ENCODE peak calls at places on chromosomes 16 and 17, in seven cellular contexts. T, J, X, K, U, I and Y are unnamed samples.

GRCh38 chr16:74949309-74949708 is 35.6 kb downstream of the WDR59 start:
- DNase-seq in I (no peak), U (no peak), X (no peak), K (no peak), T (no peak), J (no peak), Y (no peak)

GRCh38 chr17:73912360-73912746 is 268.1 kb upstream of the SDK2 start:
- DNase-seq in K (no peak), X (no peak), J (no peak), U (no peak), I (no peak), T (no peak), Y (no peak)

GRCh38 chr16:58578642-58579041 is 51.0 kb downstream of the CNOT1 start:
- DNase-seq in I (no peak), K (no peak), T (no peak), X (no peak), J (no peak), U (no peak), Y (no peak)

GRCh38 chr16:19044781-19045180 is 22.6 kb upstream of the COQ7 start:
- DNase-seq in I (no peak), J (no peak), U (no peak), X (no peak), T (no peak), K (no peak), Y (peak; percentile 28)

GRCh38 chr16:20944861-20945390 is 44.4 kb downstream of the LYRM1 start:
- DNase-seq in K (no peak), T (peak; percentile 9), I (no peak), X (no peak), J (no peak), U (no peak), Y (peak; percentile 31)

GRCh38 chr16:72443809-72444208 is 271.9 kb upstream of the PMFBP1 start:
- DNase-seq in J (no peak), X (no peak), K (no peak), U (no peak), T (no peak), I (no peak), Y (peak; percentile 43)

GRCh38 chr17:79137015-79137770 is 62.6 kb downstream of the ENGASE start:
- DNase-seq in J (peak; percentile 65), I (no peak), X (no peak), U (no peak), K (no peak), T (no peak), Y (no peak)

GRCh38 chr16:85465328-85466307 is 147.5 kb upstream of the GSE1 start:
- DNase-seq in K (no peak), T (no peak), U (no peak), I (peak; percentile 94), X (no peak), J (no peak), Y (peak; percentile 83)

GRCh38 chr16:660459-661183 is 7.3 kb upstream of the RHOT2 start:
- DNase-seq in U (peak; percentile 94), X (peak; percentile 91), J (peak; percentile 93), T (peak; percentile 74), I (peak; percentile 96), K (peak; percentile 97), Y (peak; percentile 91)

GRCh38 chr17:29581583-29582253 is 7.7 kb downstream of the GIT1 start:
- DNase-seq in I (no peak), U (no peak), X (no peak), K (no peak), J (no peak), T (no peak), Y (no peak)

GRCh38 chr16:85878875-85879274 is 20.1 kb upstream of the IRF8 start:
- DNase-seq in J (no peak), U (no peak), I (no peak), K (no peak), X (no peak), T (no peak), Y (peak; percentile 57)

GRCh38 chr17:48037924-48038323 is 327 bp upstream of the COPZ2 start:
- DNase-seq in U (no peak), T (no peak), I (no peak), X (no peak), K (no peak), J (no peak), Y (no peak)

GRCh38 chr17:48031966-48032365 is 5.6 kb downstream of the COPZ2 start:
- DNase-seq in U (no peak), X (no peak), K (no peak), J (peak; percentile 69), T (no peak), I (no peak), Y (no peak)

GRCh38 chr17:48036693-48037035 is 933 bp downstream of the COPZ2 start:
- DNase-seq in X (no peak), J (no peak), K (no peak), U (no peak), T (no peak), I (no peak), Y (no peak)

GRCh38 chr17:48038687-48039086 is 1.1 kb upstream of the COPZ2 start:
- DNase-seq in X (no peak), K (no peak), U (no peak), I (no peak), J (no peak), T (no peak), Y (no peak)

DNA sequence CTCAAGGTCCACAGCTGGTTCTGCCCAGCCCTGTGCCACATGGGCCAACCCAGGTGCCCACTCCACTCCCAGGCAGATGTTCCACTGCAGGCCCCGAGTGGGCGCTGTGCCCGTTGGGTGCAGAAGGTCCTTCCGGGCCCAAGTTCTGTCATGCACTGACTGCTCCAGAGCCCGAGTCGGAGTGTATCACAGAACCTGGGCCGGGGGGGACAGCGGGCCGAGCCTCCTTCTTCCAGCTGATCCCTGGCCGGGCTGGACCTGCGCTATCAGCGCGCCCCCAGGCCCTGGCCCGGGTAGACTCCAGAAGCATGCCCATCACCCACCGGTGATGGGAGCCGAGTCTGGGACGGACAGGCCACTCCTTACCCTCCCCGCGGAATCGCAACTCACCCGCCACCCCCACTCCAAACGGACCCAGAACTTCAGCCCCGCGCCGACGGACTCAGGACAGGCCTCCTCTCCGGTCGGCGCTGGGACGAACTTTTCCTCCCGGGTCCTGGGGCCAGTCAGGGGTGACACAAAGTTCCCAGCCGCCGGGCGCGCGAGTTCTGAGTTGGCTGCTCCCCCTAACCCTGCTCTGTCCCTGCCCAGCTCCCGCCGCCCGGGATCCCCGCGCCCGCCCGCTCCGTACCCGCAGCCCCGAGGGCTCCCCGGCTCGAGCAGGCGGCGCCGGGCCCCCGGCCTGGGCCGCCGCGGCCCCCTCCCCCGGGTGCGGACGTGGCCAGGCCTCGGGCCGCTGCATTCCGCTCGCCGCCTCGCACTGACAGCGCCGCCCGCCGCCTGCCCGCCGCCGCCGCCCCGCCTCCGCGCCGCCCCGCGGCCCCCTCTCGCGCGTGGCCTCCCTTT is at the start of gene COPZ2:
- DNase-seq in J (no peak), T (peak; percentile 61), I (peak; percentile 57), U (peak; percentile 42), X (peak; percentile 69), K (no peak), Y (peak; percentile 57)
- TF ChIP-seq CTCF in J (no peak), T (peak; percentile 72), I (peak; percentile 63), U (no peak), X (peak; percentile 63), K (peak; percentile 37), Y (peak; percentile 46)

DNA sequence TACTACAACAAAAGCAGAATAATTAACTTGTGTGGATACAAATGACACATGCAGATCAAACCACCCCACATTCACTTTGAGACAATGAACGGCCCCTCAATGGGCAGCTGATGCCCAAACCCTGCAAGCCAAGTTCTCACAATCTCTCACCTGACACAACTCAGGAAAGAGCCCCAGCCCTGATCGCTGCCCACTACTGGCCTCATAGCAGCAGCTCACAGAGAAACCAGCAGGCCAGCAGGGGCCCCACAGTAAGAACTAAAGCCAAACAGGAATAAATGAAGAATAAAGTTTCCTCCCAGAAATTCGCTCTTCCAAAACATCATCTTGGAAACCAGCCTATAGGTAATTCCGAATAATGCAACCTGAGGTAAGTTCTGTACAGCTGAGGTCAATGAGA is 7.7 kb downstream of the AKTIP start:
- DNase-seq in T (no peak), X (no peak), K (peak; percentile 55), U (no peak), I (no peak), J (no peak), Y (no peak)
- TF ChIP-seq CTCF in T (no peak), X (no peak), K (no peak), U (no peak), I (no peak), J (peak; percentile 42), Y (no peak)

DNA sequence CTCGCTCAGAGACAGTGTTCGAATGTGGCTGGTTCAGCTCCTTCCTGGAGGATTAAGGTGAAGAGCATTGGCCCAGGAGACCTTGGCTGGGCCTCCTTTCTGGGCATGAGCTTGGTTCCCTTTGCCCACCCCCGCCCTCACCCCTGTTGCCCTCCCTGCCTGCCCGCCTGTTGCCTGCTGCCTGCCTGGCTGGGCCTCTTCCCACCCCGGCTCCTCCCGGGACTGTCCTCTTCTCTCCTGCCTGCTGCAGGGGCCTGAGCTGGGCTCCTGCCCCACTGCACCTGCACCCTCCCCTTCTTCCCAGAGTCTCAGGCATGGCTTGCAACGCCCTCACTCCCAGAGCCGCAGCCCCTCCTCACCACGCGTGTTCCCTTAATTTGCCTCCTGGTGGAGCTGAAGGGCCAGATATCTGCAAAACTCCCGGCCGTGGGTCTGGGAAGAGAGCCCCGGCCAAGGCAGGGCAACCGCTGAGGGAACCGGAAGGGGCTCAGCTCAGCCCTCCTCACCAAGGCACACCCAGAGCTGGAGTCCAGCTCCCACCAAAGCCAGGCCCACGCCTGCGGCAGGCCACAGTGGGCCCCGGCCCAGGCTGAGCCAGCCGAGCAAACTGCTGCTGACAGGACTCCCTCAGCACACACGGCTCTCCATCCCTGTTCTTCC is 31.2 kb downstream of the MNT start:
- DNase-seq in U (peak; percentile 67), T (no peak), K (no peak), J (peak; percentile 62), X (no peak), I (peak; percentile 47), Y (no peak)
- TF ChIP-seq CTCF in U (peak; percentile 12), T (no peak), K (no peak), J (peak; percentile 32), X (no peak), I (peak; percentile 19), Y (no peak)

GRCh38 chr16:2967721-2968161 is 1.4 kb upstream of the PAQR4 start:
- DNase-seq in T (no peak), I (no peak), X (no peak), J (peak; percentile 5), U (peak; percentile 43), K (no peak), Y (no peak)

GRCh38 chr16:2966043-2966802 is 2.1 kb downstream of the KREMEN2 start:
- DNase-seq in K (no peak), U (no peak), I (no peak), X (peak; percentile 8), J (peak; percentile 7), T (no peak), Y (no peak)

GRCh38 chr16:2967211-2967631 is 1.9 kb upstream of the PAQR4 start:
- DNase-seq in K (no peak), I (no peak), U (no peak), T (no peak), J (no peak), X (no peak), Y (no peak)

GRCh38 chr16:2968368-2968737 is 795 bp upstream of the PAQR4 start:
- DNase-seq in U (peak; percentile 51), T (no peak), K (no peak), I (no peak), X (peak; percentile 42), J (peak; percentile 73), Y (no peak)

DNA sequence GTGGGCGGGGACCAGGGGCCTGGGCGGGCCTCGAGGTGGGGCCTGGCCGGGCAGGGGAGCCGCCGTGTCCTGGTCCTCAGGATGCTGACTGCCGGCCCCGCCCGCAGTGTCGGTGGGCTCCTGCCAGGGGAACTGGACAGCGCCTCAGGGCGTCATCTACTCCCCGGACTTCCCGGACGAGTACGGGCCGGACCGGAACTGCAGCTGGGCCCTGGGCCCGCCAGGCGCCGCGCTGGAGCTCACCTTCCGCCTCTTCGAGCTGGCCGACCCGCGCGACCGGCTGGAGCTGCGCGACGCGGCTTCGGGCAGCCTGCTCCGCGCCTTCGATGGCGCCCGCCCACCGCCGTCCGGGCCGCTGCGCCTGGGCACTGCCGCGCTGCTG is 2.4 kb upstream of the PAQR4 start:
- DNase-seq in X (peak; percentile 37), J (no peak), U (no peak), T (no peak), I (no peak), K (no peak), Y (no peak)
- TF ChIP-seq CTCF in X (no peak), J (no peak), U (no peak), T (no peak), I (no peak), K (no peak), Y (no peak)